ENCODE peak calls at places on chromosomes 7 and 10, in eight cellular contexts. K is spleen; J is head of caudate nucleus; Q is CD8-positive, alpha-beta memory T cell; H is IMR-90; T is iPS DF 6.9; U is islet precursor cell; G is stimulated activated CD4-positive, alpha-beta T cell treated with anti-CD3 and anti-CD28 coated beads, Interleukin-15, amount 100 ng/mL, for 1 hour. V is an unnamed sample.

GRCh38 chr7:25262586-25262985 is 34.3 kb upstream of the NPVF start:
- DNase-seq in K (no peak), J (no peak), Q (no peak), H (no peak), T (no peak), U (peak), G (no peak), V (no peak)

GRCh38 chr10:128064615-128065580 is 61.3 kb downstream of the MKI67 start:
- DNase-seq in K (peak), J (peak), Q (peak), H (peak), T (no peak), U (no peak), G (no peak), V (peak)

GRCh38 chr7:1533569-1534329 is 3.2 kb downstream of the MAFK start:
- DNase-seq in K (peak), J (no peak), Q (no peak), H (peak), T (no peak), U (peak), G (no peak), V (peak)

GRCh38 chr7:103425177-103425576 is 20.8 kb downstream of the SLC26A5 start:
- DNase-seq in K (no peak), J (no peak), Q (no peak), H (no peak), T (no peak), U (no peak), G (no peak), V (no peak)

GRCh38 chr7:82007315-82007714 is 237.5 kb upstream of the HGF start:
- DNase-seq in K (no peak), J (no peak), Q (no peak), H (no peak), T (no peak), U (no peak), G (no peak), V (no peak)

GRCh38 chr7:23470290-23471089 is at the start of gene IGF2BP3:
- DNase-seq in K (peak), J (no peak), Q (no peak), H (peak), T (peak), U (peak), G (no peak), V (peak)

GRCh38 chr7:45484094-45484493 is 90.1 kb upstream of the ADCY1 start:
- DNase-seq in K (no peak), J (no peak), Q (no peak), H (no peak), T (no peak), U (no peak), G (no peak), V (no peak)

GRCh38 chr7:538764-539685 is 19.4 kb upstream of the PDGFA start:
- DNase-seq in K (no peak), J (no peak), Q (no peak), H (no peak), T (no peak), U (peak), G (no peak), V (no peak)

GRCh38 chr10:132204781-132205473 is 18.2 kb downstream of the DPYSL4 start:
- DNase-seq in K (peak), J (no peak), Q (no peak), H (no peak), T (no peak), U (no peak), G (no peak), V (no peak)

GRCh38 chr10:88347597-88348304 is 235.4 kb downstream of the RNLS start:
- DNase-seq in K (no peak), J (no peak), Q (no peak), H (no peak), T (peak), U (no peak), G (no peak), V (no peak)

GRCh38 chr7:701086-701671 is 25.3 kb upstream of the DNAAF5 start:
- DNase-seq in K (no peak), J (no peak), Q (no peak), H (no peak), T (no peak), U (no peak), G (no peak), V (no peak)

GRCh38 chr7:101564778-101565211 is 64.3 kb downstream of the MYL10 start:
- DNase-seq in K (no peak), J (no peak), Q (no peak), H (no peak), T (peak), U (peak), G (no peak), V (no peak)

GRCh38 chr10:131750973-131751826 is 149.6 kb upstream of the PPP2R2D start:
- DNase-seq in K (no peak), J (no peak), Q (no peak), H (no peak), T (no peak), U (peak), G (no peak), V (no peak)

GRCh38 chr10:82164333-82164732 is 289.3 kb downstream of the NRG3 start:
- DNase-seq in K (no peak), J (no peak), Q (no peak), H (no peak), T (no peak), U (no peak), G (no peak), V (no peak)

GRCh38 chr10:8438603-8439002 is 384.1 kb downstream of the GATA3 start:
- DNase-seq in K (no peak), J (no peak), Q (no peak), H (no peak), T (no peak), U (no peak), G (no peak), V (no peak)

GRCh38 chr10:46240684-46241565 is 45.9 kb upstream of the ANTXRL start:
- DNase-seq in K (no peak), J (no peak), Q (no peak), H (no peak), T (no peak), U (no peak), G (no peak), V (no peak)

GRCh38 chr7:20158684-20159083 is 58.5 kb downstream of the MACC1 start:
- DNase-seq in K (no peak), J (no peak), Q (no peak), H (peak), T (no peak), U (no peak), G (no peak), V (peak)

GRCh38 chr10:43160067-43160918 is 22.0 kb downstream of the CSGALNACT2 start:
- DNase-seq in K (no peak), J (no peak), Q (no peak), H (peak), T (no peak), U (no peak), G (no peak), V (peak)

GRCh38 chr7:149772821-149773425 is 465 bp downstream of the ZNF467 start:
- DNase-seq in K (peak), J (peak), Q (peak), H (no peak), T (no peak), U (no peak), G (no peak), V (no peak)

GRCh38 chr10:117439243-117439912 is 64.1 kb upstream of the PDZD8 start:
- DNase-seq in K (no peak), J (no peak), Q (no peak), H (peak), T (no peak), U (no peak), G (no peak), V (peak)

GRCh38 chr10:3048114-3049019 is 19.0 kb upstream of the PFKP start:
- DNase-seq in K (no peak), J (peak), Q (no peak), H (peak), T (no peak), U (peak), G (no peak), V (peak)

GRCh38 chr7:24715661-24716479 is 41.4 kb downstream of the GSDME start:
- DNase-seq in K (peak), J (peak), Q (no peak), H (peak), T (no peak), U (peak), G (no peak), V (no peak)

GRCh38 chr10:103696411-103697145 is 158.8 kb downstream of the SH3PXD2A start:
- DNase-seq in K (peak), J (no peak), Q (peak), H (peak), T (peak), U (peak), G (peak), V (peak)

GRCh38 chr7:80018941-80019808 is 115.5 kb upstream of the GNAI1 start:
- DNase-seq in K (no peak), J (peak), Q (no peak), H (peak), T (peak), U (peak), G (no peak), V (peak)

GRCh38 chr7:8418627-8419245 is 14.7 kb upstream of the NXPH1 start:
- DNase-seq in K (no peak), J (peak), Q (peak), H (peak), T (no peak), U (no peak), G (no peak), V (peak)

GRCh38 chr7:129923709-129924108 is 29.1 kb downstream of the UBE2H start:
- DNase-seq in K (no peak), J (no peak), Q (no peak), H (peak), T (no peak), U (peak), G (no peak), V (peak)

GRCh38 chr10:11875499-11876281 is 52.5 kb downstream of the PROSER2 start:
- DNase-seq in K (peak), J (no peak), Q (no peak), H (peak), T (no peak), U (peak), G (no peak), V (peak)

GRCh38 chr10:44822993-44823392 is 88.1 kb upstream of the TMEM72 start:
- DNase-seq in K (no peak), J (no peak), Q (no peak), H (no peak), T (no peak), U (no peak), G (no peak), V (no peak)

GRCh38 chr10:130202984-130203617 is 66.9 kb downstream of the GLRX3 start:
- DNase-seq in K (no peak), J (no peak), Q (no peak), H (no peak), T (no peak), U (no peak), G (no peak), V (no peak)

GRCh38 chr7:65749039-65749438 is 123.8 kb upstream of the VKORC1L1 start:
- DNase-seq in K (no peak), J (no peak), Q (no peak), H (no peak), T (no peak), U (no peak), G (no peak), V (no peak)

GRCh38 chr10:71777213-71777985 is 4.1 kb upstream of the VSIR start:
- DNase-seq in K (peak), J (no peak), Q (no peak), H (no peak), T (no peak), U (no peak), G (no peak), V (no peak)